ENCODE peak calls at places on chromosomes 6 and 20, in five cellular contexts. Z, A, J, H and Y are unnamed samples.

GRCh38 chr6:73798592-73798991 is 102.6 kb downstream of the CD109 start:
- DNase-seq in Z (peak), A (peak), J (peak), H (no peak), Y (peak)

GRCh38 chr6:140178550-140179334 is 804.3 kb upstream of the CITED2 start:
- DNase-seq in Z (no peak), A (peak), J (peak), H (no peak), Y (peak)

GRCh38 chr20:53642196-53643030 is 48.8 kb upstream of the ZNF217 start:
- DNase-seq in Z (peak), A (peak), J (peak), H (peak), Y (peak)

GRCh38 chr6:13235339-13235738 is 93.0 kb downstream of the TBC1D7 start:
- DNase-seq in Z (no peak), A (no peak), J (no peak), H (no peak), Y (no peak)

GRCh38 chr6:108163644-108164536 is 1.9 kb upstream of the NR2E1 start:
- DNase-seq in Z (no peak), A (no peak), J (no peak), H (no peak), Y (no peak)

GRCh38 chr6:130945401-130945919 is 117.6 kb downstream of the EPB41L2 start:
- DNase-seq in Z (no peak), A (peak), J (peak), H (no peak), Y (no peak)

GRCh38 chr6:95487817-95488216 is 89.5 kb upstream of the MANEA start:
- DNase-seq in Z (no peak), A (no peak), J (no peak), H (no peak), Y (no peak)

GRCh38 chr6:138523347-138524210 is 24.3 kb upstream of the NHSL1 start:
- DNase-seq in Z (no peak), A (peak), J (no peak), H (no peak), Y (no peak)

GRCh38 chr6:151229401-151230276 is 10.1 kb upstream of the AKAP12 start:
- DNase-seq in Z (no peak), A (no peak), J (no peak), H (no peak), Y (no peak)

GRCh38 chr6:33197431-33198048 is 2.9 kb downstream of the RXRB start:
- DNase-seq in Z (peak), A (peak), J (peak), H (no peak), Y (no peak)

GRCh38 chr6:56539503-56540105 is 103.1 kb downstream of the DST start:
- DNase-seq in Z (no peak), A (no peak), J (no peak), H (no peak), Y (no peak)

GRCh38 chr20:50111829-50112495 is 988 bp downstream of the UBE2V1 start:
- DNase-seq in Z (no peak), A (no peak), J (no peak), H (no peak), Y (no peak)

GRCh38 chr20:5784735-5785134 is 34.5 kb downstream of the SHLD1 start:
- DNase-seq in Z (no peak), A (no peak), J (no peak), H (no peak), Y (no peak)

GRCh38 chr6:90401933-90402830 is 105.5 kb upstream of the BACH2 start:
- DNase-seq in Z (no peak), A (no peak), J (no peak), H (no peak), Y (no peak)

GRCh38 chr6:169490830-169491229 is 211.0 kb downstream of the WDR27 start:
- DNase-seq in Z (no peak), A (peak), J (peak), H (no peak), Y (no peak)

GRCh38 chr6:13811627-13812358 is 2.6 kb downstream of the MCUR1 start:
- DNase-seq in Z (no peak), A (no peak), J (no peak), H (no peak), Y (no peak)

GRCh38 chr6:125816828-125817280 is 26.1 kb downstream of the NCOA7 start:
- DNase-seq in Z (no peak), A (peak), J (no peak), H (no peak), Y (no peak)

GRCh38 chr20:9570612-9571011 is 56.2 kb downstream of the LAMP5 start:
- DNase-seq in Z (no peak), A (no peak), J (no peak), H (no peak), Y (no peak)

GRCh38 chr20:44701116-44701865 is 13.9 kb upstream of the CCN5 start:
- DNase-seq in Z (no peak), A (no peak), J (no peak), H (no peak), Y (no peak)

GRCh38 chr6:127131772-127132171 is 13.3 kb downstream of the RSPO3 start:
- DNase-seq in Z (no peak), A (no peak), J (no peak), H (no peak), Y (no peak)

GRCh38 chr6:84546427-84546914 is 217.9 kb downstream of the TBX18 start:
- DNase-seq in Z (no peak), A (peak), J (no peak), H (no peak), Y (peak)